ENCODE peak calls at places on chromosome 14, in ten cellular contexts. D, M, K, J, B, A, R, V, O and Q are unnamed samples.

GRCh38 chr14:64755661-64756265 is 51.5 kb downstream of the PLEKHG3 start:
- DNase-seq in K (peak), R (no peak), J (peak), V (no peak), M (no peak), D (no peak), B (no peak), O (no peak), A (no peak), Q (no peak)

GRCh38 chr14:61563880-61564622 is 131.3 kb upstream of the HIF1A start:
- DNase-seq in O (no peak), B (no peak), K (no peak), A (peak), J (no peak), R (no peak), D (no peak), V (no peak), M (no peak), Q (no peak)

GRCh38 chr14:97177016-97177415 is 379.8 kb downstream of the VRK1 start:
- DNase-seq in K (no peak), B (peak), R (no peak), M (no peak), A (peak), D (no peak), O (no peak), V (no peak), J (no peak), Q (no peak)

GRCh38 chr14:33986804-33987203 is 35.9 kb upstream of the EGLN3 start:
- DNase-seq in V (no peak), R (no peak), M (no peak), B (no peak), O (no peak), A (peak), J (no peak), D (no peak), K (no peak), Q (no peak)

GRCh38 chr14:50527970-50528369 is 4.4 kb downstream of the MAP4K5 start:
- DNase-seq in M (no peak), O (no peak), A (no peak), J (no peak), V (no peak), D (no peak), K (no peak), R (no peak), B (no peak), Q (no peak)

GRCh38 chr14:52553002-52553670 is 500 bp downstream of the GPR137C start:
- DNase-seq in B (no peak), J (peak), O (peak), K (peak), R (peak), M (no peak), A (peak), D (no peak), V (peak), Q (peak)

GRCh38 chr14:22549981-22550670 is 38.9 kb downstream of the DAD1 start:
- DNase-seq in O (no peak), D (no peak), A (no peak), B (peak), V (no peak), R (no peak), J (peak), K (peak), M (no peak), Q (no peak)

GRCh38 chr14:94768521-94769412 is 1.1 kb downstream of the GSC start:
- DNase-seq in R (peak), D (no peak), O (no peak), M (no peak), J (no peak), V (no peak), B (no peak), K (no peak), A (no peak), Q (peak)

GRCh38 chr14:76920572-76921175 is 94.5 kb downstream of the LRRC74A start:
- DNase-seq in J (no peak), V (no peak), A (no peak), B (no peak), D (peak), R (no peak), K (no peak), M (no peak), O (no peak), Q (no peak)

GRCh38 chr14:33184587-33184986 is 245.9 kb downstream of the NPAS3 start:
- DNase-seq in B (no peak), J (no peak), K (no peak), D (no peak), M (no peak), R (no peak), O (peak), V (no peak), A (no peak), Q (no peak)

GRCh38 chr14:91286530-91286937 is 42.0 kb upstream of the GPR68 start:
- DNase-seq in A (peak), O (peak), J (peak), R (peak), B (peak), D (peak), K (no peak), V (peak), M (peak), Q (peak)

GRCh38 chr14:101228949-101229541 is 325.5 kb upstream of the RTL1 start:
- DNase-seq in M (no peak), K (no peak), B (no peak), O (peak), J (no peak), V (no peak), D (no peak), A (no peak), R (no peak), Q (no peak)

GRCh38 chr14:22432348-22432976 is 156.6 kb downstream of the DAD1 start:
- DNase-seq in D (no peak), M (no peak), R (no peak), V (no peak), O (peak), A (peak), J (no peak), K (peak), B (no peak), Q (no peak)